ENCODE peak calls at places on chromosomes 3 and 15, in five cellular contexts. One of them, this sample, is unnamed.
A peak's percentile ranks its signal among the peaks of the same experiment; 100 is the strongest.

GRCh38 chr15:61086756-61087155 is 142.3 kb downstream of the RORA start:
- DNase-seq in Calu3: no peak
- DNase-seq in AG09309: no peak
- DNase-seq in thoracic aorta: no peak
- DNase-seq in endodermal cell: no peak
- DNase-seq in this sample: no peak

GRCh38 chr3:176840604-176841287 is 356.5 kb downstream of the TBL1XR1 start:
- DNase-seq in thoracic aorta: no peak
- DNase-seq in AG09309: no peak
- DNase-seq in endodermal cell: no peak
- DNase-seq in Calu3: no peak
- DNase-seq in this sample: no peak

GRCh38 chr3:8990266-8991215 is 27.3 kb upstream of the RAD18 start:
- DNase-seq in endodermal cell: no peak
- DNase-seq in thoracic aorta: no peak
- DNase-seq in AG09309: peak; percentile 72
- DNase-seq in Calu3: no peak
- DNase-seq in this sample: no peak

GRCh38 chr15:62165029-62165792 is at the start of gene C2CD4B:
- DNase-seq in Calu3: peak; percentile 97
- DNase-seq in AG09309: no peak
- DNase-seq in thoracic aorta: no peak
- DNase-seq in endodermal cell: peak; percentile 90
- DNase-seq in this sample: no peak

GRCh38 chr15:62389887-62390792 is 225.1 kb upstream of the C2CD4B start:
- DNase-seq in endodermal cell: peak; percentile 89
- DNase-seq in AG09309: no peak
- DNase-seq in Calu3: peak; percentile 82
- DNase-seq in thoracic aorta: no peak
- DNase-seq in this sample: no peak

GRCh38 chr15:63234479-63234878 is 42.9 kb upstream of the APH1B start:
- DNase-seq in Calu3: peak; percentile 30
- DNase-seq in AG09309: no peak
- DNase-seq in endodermal cell: no peak
- DNase-seq in thoracic aorta: no peak
- DNase-seq in this sample: no peak

GRCh38 chr3:95341314-95341713 is 1278.5 kb downstream of the NSUN3 start:
- DNase-seq in AG09309: no peak
- DNase-seq in Calu3: peak; percentile 51
- DNase-seq in endodermal cell: no peak
- DNase-seq in thoracic aorta: no peak
- DNase-seq in this sample: no peak

GRCh38 chr3:197737319-197737649 is 580 bp upstream of the RUBCN start:
- DNase-seq in AG09309: no peak
- DNase-seq in thoracic aorta: no peak
- DNase-seq in endodermal cell: no peak
- DNase-seq in Calu3: no peak
- DNase-seq in this sample: no peak

GRCh38 chr3:169146112-169146665 is 517.3 kb downstream of the MECOM start:
- DNase-seq in thoracic aorta: peak; percentile 13
- DNase-seq in Calu3: peak; percentile 78
- DNase-seq in AG09309: no peak
- DNase-seq in endodermal cell: peak; percentile 78
- DNase-seq in this sample: no peak

GRCh38 chr3:87595798-87596197 is 319.4 kb upstream of the POU1F1 start:
- DNase-seq in thoracic aorta: no peak
- DNase-seq in AG09309: no peak
- DNase-seq in Calu3: no peak
- DNase-seq in endodermal cell: no peak
- DNase-seq in this sample: no peak

GRCh38 chr3:72169561-72170472 is 384.9 kb upstream of the PROK2 start:
- DNase-seq in Calu3: no peak
- DNase-seq in AG09309: no peak
- DNase-seq in thoracic aorta: no peak
- DNase-seq in endodermal cell: no peak
- DNase-seq in this sample: no peak

GRCh38 chr3:27752926-27753325 is 30.8 kb upstream of the EOMES start:
- DNase-seq in thoracic aorta: no peak
- DNase-seq in endodermal cell: no peak
- DNase-seq in Calu3: no peak
- DNase-seq in AG09309: no peak
- DNase-seq in this sample: no peak

GRCh38 chr3:59052803-59053411 is 3.1 kb upstream of the CFAP20DC start:
- DNase-seq in Calu3: peak; percentile 19
- DNase-seq in AG09309: no peak
- DNase-seq in endodermal cell: peak; percentile 61
- DNase-seq in thoracic aorta: no peak
- DNase-seq in this sample: no peak

GRCh38 chr3:64612082-64612860 is 75.5 kb downstream of the ADAMTS9 start:
- DNase-seq in AG09309: no peak
- DNase-seq in endodermal cell: no peak
- DNase-seq in Calu3: no peak
- DNase-seq in thoracic aorta: no peak
- DNase-seq in this sample: no peak

GRCh38 chr3:52446631-52447511 is 2.0 kb upstream of the SEMA3G start:
- DNase-seq in AG09309: no peak
- DNase-seq in endodermal cell: peak; percentile 95
- DNase-seq in thoracic aorta: no peak
- DNase-seq in Calu3: peak; percentile 80
- DNase-seq in this sample: peak; percentile 52
- TF ChIP-seq CTCF in AG09309: peak; percentile 99
- TF ChIP-seq CTCF in endodermal cell: peak; percentile 99
- TF ChIP-seq CTCF in thoracic aorta: peak; percentile 100
- TF ChIP-seq CTCF in Calu3: peak; percentile 95
- TF ChIP-seq CTCF in this sample: no peak

GRCh38 chr15:38071211-38071972 is 137.0 kb downstream of the TMCO5A start:
- DNase-seq in endodermal cell: no peak
- DNase-seq in thoracic aorta: no peak
- DNase-seq in AG09309: no peak
- DNase-seq in Calu3: no peak
- DNase-seq in this sample: no peak

GRCh38 chr15:38072007-38072506 is 137.6 kb downstream of the TMCO5A start:
- DNase-seq in Calu3: no peak
- DNase-seq in endodermal cell: no peak
- DNase-seq in AG09309: no peak
- DNase-seq in thoracic aorta: no peak
- DNase-seq in this sample: no peak

GRCh38 chr15:38074029-38074428 is 139.6 kb downstream of the TMCO5A start:
- DNase-seq in AG09309: no peak
- DNase-seq in endodermal cell: no peak
- DNase-seq in Calu3: no peak
- DNase-seq in thoracic aorta: no peak
- DNase-seq in this sample: no peak

GRCh38 chr15:38073278-38073930 is 139.0 kb downstream of the TMCO5A start:
- DNase-seq in thoracic aorta: no peak
- DNase-seq in AG09309: no peak
- DNase-seq in Calu3: no peak
- DNase-seq in endodermal cell: peak; percentile 58
- DNase-seq in this sample: no peak

DNA sequence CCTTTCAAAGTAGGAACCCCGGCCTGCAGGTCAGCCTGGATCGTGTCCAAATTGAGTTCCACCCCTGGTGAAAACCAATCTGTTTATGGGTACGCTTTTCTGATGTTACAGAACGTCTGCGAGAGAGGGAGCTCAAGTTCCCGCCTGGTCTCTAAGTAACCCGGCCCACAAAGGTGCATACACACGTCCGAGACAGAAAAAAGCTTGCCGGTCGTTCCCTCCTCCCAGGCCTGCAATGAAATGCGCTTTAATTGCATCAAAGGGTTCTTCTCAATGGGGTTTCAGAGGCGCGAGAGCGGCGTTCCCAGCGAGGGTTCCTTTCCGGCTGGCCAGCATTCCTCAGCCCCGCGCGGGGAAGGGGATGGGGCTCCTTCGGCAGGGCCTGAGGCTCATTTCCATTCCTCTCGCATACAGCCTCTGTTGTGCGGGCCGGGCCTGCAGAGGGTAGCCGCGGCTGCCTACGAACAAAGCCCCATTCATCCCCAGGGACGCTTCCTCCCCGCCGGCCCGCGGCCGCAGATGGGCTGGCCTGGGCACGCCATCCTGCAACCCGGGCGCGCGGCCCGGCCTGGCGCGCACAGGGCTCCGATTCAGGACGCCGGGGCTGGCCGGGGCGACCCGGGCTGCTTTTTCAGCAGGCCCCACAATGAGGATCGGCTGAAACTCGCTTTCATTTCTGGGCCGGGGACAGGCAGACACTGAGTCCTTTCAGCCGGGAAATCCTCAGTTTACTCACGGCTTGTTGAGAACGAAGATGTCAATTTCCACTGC is 138.3 kb downstream of the TMCO5A start:
- DNase-seq in endodermal cell: peak; percentile 96
- DNase-seq in Calu3: peak; percentile 72
- DNase-seq in AG09309: no peak
- DNase-seq in thoracic aorta: no peak
- DNase-seq in this sample: no peak
- TF ChIP-seq CTCF in endodermal cell: peak; percentile 48
- TF ChIP-seq CTCF in Calu3: no peak
- TF ChIP-seq CTCF in AG09309: peak; percentile 35
- TF ChIP-seq CTCF in thoracic aorta: no peak
- TF ChIP-seq CTCF in this sample: no peak

DNA sequence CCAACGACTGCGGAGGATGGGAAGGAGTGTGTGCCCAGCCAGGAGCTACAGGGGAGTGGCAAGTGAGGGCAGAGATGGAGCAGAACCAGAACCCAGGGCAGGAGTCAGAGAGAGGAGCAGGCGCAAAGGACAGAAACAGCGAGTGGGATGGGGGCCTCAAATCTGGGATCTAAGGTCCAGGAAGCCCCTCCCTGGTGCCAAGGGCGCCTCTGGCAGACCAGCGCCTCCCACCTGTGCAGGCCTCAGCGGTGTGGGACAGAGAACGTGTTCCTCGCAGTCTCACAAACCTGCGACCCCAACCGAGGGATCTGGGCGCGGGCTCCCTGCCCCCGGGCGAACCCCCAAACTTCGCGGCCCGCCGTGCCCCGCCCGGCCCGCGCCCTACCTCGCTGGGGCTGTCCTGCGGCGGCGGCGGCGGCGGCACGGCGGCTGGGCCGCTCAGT is 292 bp downstream of the PCBP4 start:
- DNase-seq in endodermal cell: no peak
- DNase-seq in Calu3: no peak
- DNase-seq in AG09309: no peak
- DNase-seq in thoracic aorta: no peak
- DNase-seq in this sample: no peak
- TF ChIP-seq CTCF in endodermal cell: no peak
- TF ChIP-seq CTCF in Calu3: no peak
- TF ChIP-seq CTCF in AG09309: no peak
- TF ChIP-seq CTCF in thoracic aorta: no peak
- TF ChIP-seq CTCF in this sample: no peak

GRCh38 chr15:88911766-88912118 is 1.4 kb downstream of the MFGE8 start:
- DNase-seq in thoracic aorta: no peak
- DNase-seq in endodermal cell: peak; percentile 89
- DNase-seq in Calu3: peak; percentile 38
- DNase-seq in AG09309: no peak
- DNase-seq in this sample: no peak

GRCh38 chr15:88912500-88912921 is 668 bp downstream of the MFGE8 start:
- DNase-seq in AG09309: no peak
- DNase-seq in thoracic aorta: no peak
- DNase-seq in Calu3: no peak
- DNase-seq in endodermal cell: peak; percentile 78
- DNase-seq in this sample: no peak

GRCh38 chr15:88913850-88914169 is 631 bp upstream of the MFGE8 start:
- DNase-seq in endodermal cell: no peak
- DNase-seq in thoracic aorta: no peak
- DNase-seq in Calu3: no peak
- DNase-seq in AG09309: no peak
- DNase-seq in this sample: no peak

GRCh38 chr15:88915354-88915753 is 2.2 kb upstream of the MFGE8 start:
- DNase-seq in Calu3: no peak
- DNase-seq in AG09309: no peak
- DNase-seq in endodermal cell: no peak
- DNase-seq in thoracic aorta: no peak
- DNase-seq in this sample: no peak

DNA sequence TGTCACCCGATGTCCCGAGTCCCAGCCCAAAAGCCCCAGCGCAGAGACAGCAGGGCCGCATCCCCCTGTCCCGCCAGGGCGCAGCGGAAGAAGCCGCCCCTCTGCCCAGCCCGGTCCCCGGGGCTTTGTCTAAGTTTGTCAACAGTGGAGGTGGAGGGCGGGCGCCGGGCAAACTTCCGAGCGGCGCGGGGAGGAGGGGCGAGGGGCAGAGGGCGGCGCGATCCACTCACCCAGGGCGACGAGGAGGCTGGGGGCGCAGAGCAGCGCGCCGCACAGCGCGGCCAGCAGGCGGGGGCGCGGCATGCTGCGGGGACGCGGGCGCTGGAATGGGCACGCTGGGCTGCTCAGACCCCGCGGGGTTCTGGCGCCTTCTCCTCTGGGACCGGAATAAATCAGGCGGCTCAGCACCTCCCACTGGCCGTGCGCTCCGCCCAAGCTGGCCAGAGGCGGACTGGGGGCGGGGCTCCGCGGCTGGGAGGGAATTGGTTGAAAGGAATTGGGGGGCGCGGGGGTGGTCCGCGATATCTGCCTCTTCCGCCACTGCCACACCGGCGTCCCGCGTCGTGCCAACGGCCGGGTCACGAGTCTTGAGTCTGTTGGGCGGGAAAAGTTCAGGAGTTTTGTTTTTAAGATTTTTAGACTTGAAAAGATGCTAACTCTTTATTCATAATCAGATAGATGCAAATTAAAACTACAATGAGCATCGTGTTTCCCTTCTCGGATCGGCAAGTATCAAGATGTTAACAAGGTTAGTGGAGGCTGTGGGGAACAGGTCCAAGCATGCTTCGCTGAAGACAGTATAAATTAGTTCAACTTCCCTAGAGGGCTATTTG is at the start of gene MFGE8:
- DNase-seq in AG09309: peak; percentile 25
- DNase-seq in thoracic aorta: no peak
- DNase-seq in Calu3: peak; percentile 83
- DNase-seq in endodermal cell: peak; percentile 94
- DNase-seq in this sample: peak; percentile 64
- TF ChIP-seq CTCF in AG09309: no peak
- TF ChIP-seq CTCF in thoracic aorta: no peak
- TF ChIP-seq CTCF in Calu3: no peak
- TF ChIP-seq CTCF in endodermal cell: peak; percentile 49
- TF ChIP-seq CTCF in this sample: no peak

GRCh38 chr3:20013396-20013795 is 1.3 kb upstream of the PP2D1 start:
- DNase-seq in Calu3: no peak
- DNase-seq in AG09309: no peak
- DNase-seq in endodermal cell: no peak
- DNase-seq in thoracic aorta: no peak
- DNase-seq in this sample: no peak
- TF ChIP-seq CTCF in Calu3: no peak
- TF ChIP-seq CTCF in AG09309: no peak
- TF ChIP-seq CTCF in endodermal cell: no peak
- TF ChIP-seq CTCF in thoracic aorta: no peak
- TF ChIP-seq CTCF in this sample: no peak

GRCh38 chr15:96321422-96322391 is 8.8 kb upstream of the NR2F2 start:
- DNase-seq in AG09309: no peak
- DNase-seq in Calu3: peak; percentile 63
- DNase-seq in endodermal cell: peak; percentile 73
- DNase-seq in thoracic aorta: no peak
- DNase-seq in this sample: no peak
- TF ChIP-seq CTCF in AG09309: no peak
- TF ChIP-seq CTCF in Calu3: no peak
- TF ChIP-seq CTCF in endodermal cell: no peak
- TF ChIP-seq CTCF in thoracic aorta: no peak
- TF ChIP-seq CTCF in this sample: no peak

This sample was measured in omental fat pad.